ENCODE peak calls at places on chromosomes 7 and 10, in five cellular contexts. X, W, B, J and S are unnamed samples.

GRCh38 chr7:35891004-35891830 is 90.4 kb downstream of the SEPTIN7 start:
- DNase-seq in X (no peak), W (no peak), B (no peak), J (no peak), S (no peak)

GRCh38 chr7:46133741-46134140 is 212.7 kb upstream of the IGFBP3 start:
- DNase-seq in X (no peak), W (no peak), B (no peak), J (no peak), S (no peak)

GRCh38 chr7:131105803-131106680 is 221.6 kb upstream of the MKLN1 start:
- DNase-seq in X (no peak), W (peak), B (peak), J (peak), S (peak)

GRCh38 chr7:79462334-79462733 is 8.9 kb upstream of the MAGI2 start:
- DNase-seq in X (no peak), W (no peak), B (no peak), J (no peak), S (no peak)

GRCh38 chr10:116286801-116287200 is 13.8 kb upstream of the GFRA1 start:
- DNase-seq in X (no peak), W (no peak), B (no peak), J (no peak), S (no peak)

GRCh38 chr7:157526604-157527003 is 189.8 kb downstream of the DNAJB6 start:
- DNase-seq in X (no peak), W (no peak), B (peak), J (no peak), S (no peak)

GRCh38 chr7:140564643-140565042 is 76.0 kb downstream of the DENND2A start:
- DNase-seq in X (no peak), W (no peak), B (no peak), J (no peak), S (no peak)

GRCh38 chr10:73591935-73592699 is 975 bp upstream of the USP54 start:
- DNase-seq in X (no peak), W (peak), B (no peak), J (peak), S (peak)

GRCh38 chr10:30581779-30582380 is 47.7 kb downstream of the LYZL2 start:
- DNase-seq in X (peak), W (no peak), B (peak), J (no peak), S (peak)

GRCh38 chr7:5780801-5781496 is 514 bp downstream of the RNF216 start:
- DNase-seq in X (no peak), W (peak), B (peak), J (peak), S (peak)

GRCh38 chr7:24842449-24843241 is 85.4 kb upstream of the GSDME start:
- DNase-seq in X (no peak), W (no peak), B (no peak), J (no peak), S (peak)

GRCh38 chr7:77542895-77543294 is 5.8 kb downstream of the PTPN12 start:
- DNase-seq in X (no peak), W (no peak), B (no peak), J (no peak), S (no peak)

GRCh38 chr10:88991161-88991899 is 732 bp downstream of the FAS start:
- DNase-seq in X (no peak), W (peak), B (peak), J (peak), S (peak)

GRCh38 chr7:86574006-86574405 is 69.7 kb upstream of the GRM3 start:
- DNase-seq in X (no peak), W (no peak), B (no peak), J (no peak), S (no peak)

GRCh38 chr10:129192344-129193128 is 274.5 kb upstream of the MGMT start:
- DNase-seq in X (no peak), W (no peak), B (no peak), J (peak), S (no peak)
- H3K4me3 ChIP-seq in X (no peak), W (no peak), B (no peak), J (no peak), S (no peak)

GRCh38 chr10:67676208-67676825 is 19.7 kb downstream of the CTNNA3 start:
- DNase-seq in X (no peak), W (no peak), B (no peak), J (no peak), S (no peak)

DNA sequence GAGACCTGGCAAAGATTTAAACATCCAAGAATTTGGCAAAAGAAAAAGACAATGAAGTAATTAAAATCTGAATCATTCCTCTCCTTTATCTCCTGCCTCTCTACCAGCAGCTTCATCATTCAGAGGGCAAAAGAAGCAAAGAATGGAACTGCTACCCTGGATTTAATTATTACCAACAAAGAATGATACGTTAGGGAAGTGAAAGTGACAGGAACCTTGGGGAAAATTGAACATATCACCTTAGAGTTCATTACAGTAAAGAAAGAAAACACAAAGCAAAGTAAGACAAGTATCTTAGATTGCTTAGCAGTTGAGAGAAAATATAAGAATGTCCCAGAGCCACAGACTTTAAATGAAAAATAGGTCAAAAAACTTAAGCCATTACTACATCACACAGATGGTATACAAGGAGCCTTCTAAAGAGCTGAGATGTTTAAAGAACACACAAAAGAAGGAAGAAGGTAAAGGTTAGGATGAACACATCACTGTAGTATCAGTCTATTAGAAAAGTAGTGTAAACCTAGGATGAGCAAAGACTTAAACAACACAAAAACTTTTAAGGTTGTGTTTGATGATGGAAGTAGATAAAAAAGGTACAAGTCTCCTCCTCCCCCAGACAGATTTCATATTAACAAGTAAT is 17.5 kb downstream of the CTNNA3 start:
- DNase-seq in X (no peak), W (no peak), B (no peak), J (no peak), S (no peak)
- TF ChIP-seq CTCF in X (no peak), W (no peak), B (no peak), J (no peak), S (no peak)

GRCh38 chr10:72087392-72087968 is 871 bp downstream of the SPOCK2 start:
- DNase-seq in X (no peak), W (no peak), B (peak), J (no peak), S (no peak)

GRCh38 chr10:72090326-72090725 is 2.0 kb upstream of the SPOCK2 start:
- DNase-seq in X (no peak), W (no peak), B (no peak), J (no peak), S (no peak)

GRCh38 chr10:72087969-72088878 is at the start of gene SPOCK2:
- DNase-seq in X (no peak), W (no peak), B (peak), J (no peak), S (no peak)

GRCh38 chr10:72088879-72089585 is 681 bp upstream of the SPOCK2 start:
- DNase-seq in X (no peak), W (no peak), B (peak), J (peak), S (peak)

GRCh38 chr10:72089618-72090017 is 1.3 kb upstream of the SPOCK2 start:
- DNase-seq in X (no peak), W (no peak), B (peak), J (no peak), S (no peak)
- H3K4me3 ChIP-seq in X (no peak), W (no peak), B (no peak), J (no peak), S (no peak)

DNA sequence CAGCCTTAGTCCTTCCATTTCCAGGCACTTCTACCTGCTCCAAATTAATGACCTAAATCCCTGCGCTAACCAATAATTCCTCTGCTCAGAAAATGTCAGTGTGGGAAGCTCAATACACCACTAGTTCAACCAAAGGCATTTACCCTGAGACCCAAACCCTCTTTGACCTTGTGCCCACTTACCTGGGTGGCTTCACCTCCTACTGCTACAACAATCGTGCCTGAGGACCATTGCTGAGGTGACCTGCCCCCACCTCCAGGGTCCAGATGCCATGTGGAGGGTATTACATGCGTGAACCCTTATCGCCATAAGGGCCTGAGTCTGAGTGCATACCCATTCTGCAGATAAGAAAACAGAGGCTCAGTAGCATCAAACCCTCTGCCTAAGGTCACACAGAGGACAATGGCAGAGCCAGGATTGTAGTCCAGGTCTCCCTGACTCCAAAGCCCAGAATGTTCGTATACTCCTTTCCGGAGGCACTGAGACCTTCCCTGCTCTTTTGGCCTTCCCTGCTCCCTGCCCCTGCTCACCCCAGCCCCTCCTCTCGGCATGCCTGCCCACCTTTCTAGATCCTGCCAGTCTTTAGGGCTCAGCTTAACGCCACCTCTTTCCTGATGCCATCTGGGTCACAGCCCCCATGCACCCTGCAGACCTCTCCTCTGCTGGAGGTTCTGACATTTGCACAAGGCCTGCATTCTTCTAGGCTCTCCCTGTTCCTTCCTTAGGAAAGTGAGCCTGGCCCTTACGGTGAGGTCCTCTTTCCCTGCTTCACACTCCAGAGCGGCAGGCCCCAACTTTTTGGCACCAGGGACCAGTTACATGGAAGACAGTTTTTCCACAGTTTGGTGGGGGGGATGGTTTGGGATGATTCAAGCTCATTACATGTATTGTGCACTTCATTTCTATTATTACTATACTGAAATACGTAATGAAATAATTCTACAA is 94.9 kb downstream of the CHST15 start:
- DNase-seq in X (no peak), W (no peak), B (peak), J (no peak), S (no peak)
- TF ChIP-seq CTCF in X (no peak), W (no peak), B (no peak), J (no peak), S (no peak)

GRCh38 chr10:36171546-36171945 is 529.5 kb upstream of the FZD8 start:
- DNase-seq in X (no peak), W (no peak), B (no peak), J (no peak), S (peak)

GRCh38 chr10:36170943-36171501 is 528.9 kb upstream of the FZD8 start:
- DNase-seq in X (no peak), W (no peak), B (no peak), J (no peak), S (no peak)

GRCh38 chr10:36173364-36173763 is 531.3 kb upstream of the FZD8 start:
- DNase-seq in X (no peak), W (no peak), B (peak), J (no peak), S (peak)

GRCh38 chr10:36172574-36172973 is 530.5 kb upstream of the FZD8 start:
- DNase-seq in X (peak), W (no peak), B (no peak), J (no peak), S (peak)

DNA sequence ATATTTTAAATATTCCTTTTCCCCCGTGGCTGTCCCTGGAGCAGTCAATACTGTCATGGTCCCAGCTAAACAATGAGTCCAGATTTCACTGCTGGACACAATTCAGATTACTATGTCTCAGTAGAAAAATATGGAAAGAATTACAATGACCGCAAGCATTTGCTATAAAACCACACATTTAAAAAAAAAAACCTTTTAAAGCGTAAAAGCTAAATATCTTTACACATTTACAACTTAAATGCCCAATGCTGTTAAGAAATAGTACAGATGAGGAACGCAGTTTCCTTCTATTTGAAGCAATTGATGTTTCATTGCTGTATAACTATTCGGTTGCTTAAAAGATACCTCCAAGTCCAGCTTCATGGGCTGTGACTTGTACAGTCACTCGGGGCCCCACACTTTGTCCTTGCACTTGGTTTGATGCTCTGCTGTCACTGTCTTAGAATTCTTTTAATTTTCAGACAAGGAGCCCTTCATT is 530.0 kb upstream of the FZD8 start:
- DNase-seq in X (no peak), W (no peak), B (no peak), J (no peak), S (peak)
- H3K4me3 ChIP-seq in X (peak), W (no peak), B (no peak), J (no peak), S (peak)

DNA sequence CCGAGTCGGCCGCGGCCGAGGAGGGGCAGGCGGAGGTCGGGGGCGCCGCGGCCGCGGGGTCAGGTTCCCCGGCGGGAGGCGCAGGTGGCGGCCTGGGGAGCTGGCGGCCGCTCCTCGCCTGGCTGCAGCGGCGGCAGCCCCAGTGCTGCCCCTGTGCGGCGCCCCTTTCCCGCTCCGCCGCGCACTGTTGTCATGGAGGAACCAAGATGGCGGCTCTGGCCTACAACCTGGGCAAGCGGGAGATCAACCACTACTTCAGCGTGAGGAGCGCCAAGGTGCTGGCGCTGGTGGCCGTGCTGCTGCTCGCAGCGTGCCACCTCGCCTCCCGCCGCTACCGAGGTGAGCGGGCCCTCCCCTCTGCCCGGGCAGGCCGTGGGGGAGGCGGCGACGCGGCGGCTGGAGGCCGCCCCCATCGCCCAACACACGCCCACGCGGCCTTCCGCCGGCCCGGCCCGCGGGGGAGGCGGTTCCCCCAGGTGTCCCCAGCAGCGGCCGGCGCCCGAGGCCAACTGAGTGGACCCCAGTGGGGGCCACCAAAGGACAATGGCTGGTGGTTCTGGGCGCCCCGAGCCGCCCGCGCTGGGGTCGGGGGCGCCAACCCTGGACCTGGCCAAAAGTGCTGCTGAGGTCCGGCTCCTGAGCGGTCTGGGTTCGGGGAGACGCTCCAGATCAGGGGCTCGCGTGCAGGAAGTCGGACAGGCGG is 421 bp downstream of the CASD1 start:
- DNase-seq in X (no peak), W (peak), B (peak), J (peak), S (peak)
- TF ChIP-seq CTCF in X (peak), W (no peak), B (peak), J (no peak), S (peak)

GRCh38 chr10:133270773-133271297 is 5.8 kb downstream of the ADAM8 start:
- DNase-seq in X (no peak), W (no peak), B (no peak), J (no peak), S (no peak)

GRCh38 chr10:133268532-133268931 is 8.1 kb downstream of the ADAM8 start:
- DNase-seq in X (no peak), W (no peak), B (no peak), J (no peak), S (no peak)

GRCh38 chr10:133271521-133272300 is 5.0 kb downstream of the ADAM8 start:
- DNase-seq in X (no peak), W (no peak), B (no peak), J (no peak), S (no peak)

GRCh38 chr10:133269367-133269766 is 7.3 kb downstream of the ADAM8 start:
- DNase-seq in X (no peak), W (no peak), B (no peak), J (no peak), S (no peak)

GRCh38 chr10:133270204-133270603 is 6.5 kb downstream of the ADAM8 start:
- DNase-seq in X (no peak), W (no peak), B (no peak), J (no peak), S (no peak)
- H3K4me3 ChIP-seq in X (no peak), W (no peak), B (no peak), J (no peak), S (no peak)